ENCODE peak calls at places on chromosomes 3 and 15, in four cellular contexts. T is K562, J is HepG2, K is A549. O is an unnamed sample.

GRCh38 chr3:129239992-129240391 is 9.4 kb upstream of the COPG1 start:
- DNase-seq in T (no peak), J (no peak), K (no peak), O (no peak)

GRCh38 chr15:51030649-51031316 is 63.9 kb downstream of the TNFAIP8L3 start:
- DNase-seq in T (no peak), J (peak; percentile 13), K (peak; percentile 81), O (no peak)

GRCh38 chr3:69212411-69213160 is 90.2 kb upstream of the LMOD3 start:
- DNase-seq in T (no peak), J (peak; percentile 63), K (peak; percentile 89), O (no peak)

GRCh38 chr3:24287728-24288450 is 206.8 kb downstream of the THRB start:
- DNase-seq in T (no peak), J (no peak), K (no peak), O (no peak)

GRCh38 chr15:27017168-27017809 is 46.3 kb downstream of the GABRG3 start:
- DNase-seq in T (peak; percentile 71), J (peak; percentile 73), K (peak; percentile 81), O (peak; percentile 91)

GRCh38 chr3:8539419-8539818 is 37.8 kb downstream of the LMCD1 start:
- DNase-seq in T (no peak), J (no peak), K (no peak), O (no peak)

GRCh38 chr15:70474682-70475438 is 288.5 kb downstream of the UACA start:
- DNase-seq in T (no peak), J (no peak), K (peak; percentile 96), O (no peak)

GRCh38 chr3:185966655-185967054 is 28.8 kb upstream of the TRA2B start:
- DNase-seq in T (no peak), J (peak; percentile 91), K (no peak), O (no peak)

GRCh38 chr3:12338595-12339546 is 50.0 kb downstream of the PPARG start:
- DNase-seq in T (no peak), J (no peak), K (no peak), O (no peak)

GRCh38 chr3:126983653-126984390 is 907 bp downstream of the PLXNA1 start:
- DNase-seq in T (peak; percentile 61), J (no peak), K (no peak), O (peak; percentile 77)

GRCh38 chr3:48399387-48400172 is 27.6 kb downstream of the FBXW12 start:
- DNase-seq in T (no peak), J (no peak), K (no peak), O (no peak)

GRCh38 chr3:187919018-187919417 is 173.8 kb upstream of the BCL6 start:
- DNase-seq in T (no peak), J (no peak), K (no peak), O (no peak)

GRCh38 chr3:98402507-98402906 is 12.0 kb downstream of the OR5K3 start:
- DNase-seq in T (no peak), J (no peak), K (no peak), O (no peak)

GRCh38 chr3:142732066-142732465 is 8.2 kb downstream of the TRPC1 start:
- DNase-seq in T (no peak), J (no peak), K (no peak), O (no peak)

GRCh38 chr3:132726341-132726823 is 4.2 kb upstream of the NPHP3 start:
- DNase-seq in T (peak; percentile 10), J (peak; percentile 39), K (peak; percentile 19), O (no peak)

GRCh38 chr15:26864664-26865191 is 2.1 kb upstream of the GABRA5 start:
- DNase-seq in T (peak; percentile 20), J (no peak), K (peak; percentile 85), O (peak; percentile 60)

GRCh38 chr3:66490214-66490613 is 10.6 kb downstream of the LRIG1 start:
- DNase-seq in T (no peak), J (no peak), K (no peak), O (no peak)

GRCh38 chr3:104150724-104151123 is 1216.0 kb upstream of the ALCAM start:
- DNase-seq in T (no peak), J (no peak), K (no peak), O (no peak)

GRCh38 chr3:137866933-137867332 is 102.8 kb downstream of the SOX14 start:
- DNase-seq in T (no peak), J (no peak), K (no peak), O (peak; percentile 15)

GRCh38 chr3:51637941-51638471 is 33.0 kb upstream of the TEX264 start:
- DNase-seq in T (peak; percentile 73), J (peak; percentile 74), K (peak; percentile 83), O (peak; percentile 72)

GRCh38 chr3:196127308-196128040 is 45.6 kb upstream of the TFRC start:
- DNase-seq in T (peak; percentile 86), J (no peak), K (no peak), O (no peak)

GRCh38 chr3:48435774-48436476 is 4.0 kb downstream of the CCDC51 start:
- DNase-seq in T (peak; percentile 61), J (peak; percentile 81), K (peak; percentile 81), O (peak; percentile 92)

GRCh38 chr3:127273196-127273595 is 14.7 kb downstream of the PRR20G start:
- DNase-seq in T (no peak), J (no peak), K (no peak), O (no peak)

GRCh38 chr3:52512727-52513126 is 17.6 kb downstream of the STAB1 start:
- DNase-seq in T (peak; percentile 32), J (no peak), K (no peak), O (no peak)

GRCh38 chr15:47184405-47185221 is 532.7 kb upstream of the SEMA6D start:
- DNase-seq in T (no peak), J (no peak), K (no peak), O (peak; percentile 27)

GRCh38 chr15:35308802-35309201 is 223.7 kb upstream of the NANOGP8 start:
- DNase-seq in T (no peak), J (no peak), K (peak; percentile 53), O (no peak)

GRCh38 chr15:56598991-56599390 is 134.1 kb upstream of the MNS1 start:
- DNase-seq in T (no peak), J (no peak), K (no peak), O (no peak)

GRCh38 chr15:85764649-85765277 is 30.0 kb downstream of the KLHL25 start:
- DNase-seq in T (no peak), J (no peak), K (no peak), O (no peak)

GRCh38 chr15:83930813-83931212 is 276.9 kb downstream of the ADAMTSL3 start:
- DNase-seq in T (no peak), J (peak; percentile 78), K (peak; percentile 11), O (no peak)

GRCh38 chr3:42500909-42501308 is 1.5 kb upstream of the VIPR1 start:
- DNase-seq in T (no peak), J (no peak), K (no peak), O (no peak)
- TF ChIP-seq NR3C1 in T (no peak), J (no peak), K (no peak), O (no peak)

DNA sequence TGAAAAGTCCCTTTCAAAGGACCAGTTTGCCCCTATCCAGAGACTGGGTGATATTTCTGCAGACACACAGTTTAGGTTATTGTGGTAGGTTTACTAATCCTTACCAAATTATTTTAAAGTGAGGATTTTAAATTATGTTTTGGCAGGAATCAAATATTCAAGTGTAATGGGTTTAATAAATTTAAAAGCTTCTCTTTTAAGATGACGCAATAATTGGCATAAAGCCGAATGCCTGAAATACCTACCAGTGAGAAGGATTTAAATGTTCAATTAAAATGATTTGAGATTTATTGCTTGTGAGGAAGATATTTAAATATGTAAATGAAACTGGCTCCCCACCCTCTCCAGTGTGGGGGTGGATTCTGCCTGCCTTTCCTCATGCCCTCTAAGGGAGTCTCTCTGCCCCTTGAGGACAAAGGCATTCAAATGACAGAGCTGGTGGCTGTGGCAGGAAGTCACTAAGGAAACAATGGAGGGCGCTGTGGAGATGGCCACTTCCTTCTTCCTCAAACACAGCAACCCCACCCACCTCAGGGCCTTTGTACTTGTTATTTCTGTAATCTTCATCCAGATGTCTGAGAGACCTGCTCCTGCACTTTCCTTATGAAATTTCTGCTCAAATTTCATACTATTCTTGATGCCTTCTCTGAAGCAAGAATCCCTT is 131.7 kb downstream of the TNIK start:
- DNase-seq in T (no peak), J (peak; percentile 4), K (peak; percentile 30), O (peak; percentile 22)
- TF ChIP-seq NR3C1 in T (no peak), J (no peak), K (no peak), O (no peak)

GRCh38 chr3:73786346-73786807 is 161.6 kb upstream of the PDZRN3 start:
- DNase-seq in T (no peak), J (no peak), K (no peak), O (no peak)

GRCh38 chr3:73787620-73788019 is 162.9 kb upstream of the PDZRN3 start:
- DNase-seq in T (no peak), J (no peak), K (no peak), O (no peak)

GRCh38 chr3:73783811-73784210 is 159.1 kb upstream of the PDZRN3 start:
- DNase-seq in T (no peak), J (no peak), K (no peak), O (no peak)

GRCh38 chr3:73781536-73781935 is 156.8 kb upstream of the PDZRN3 start:
- DNase-seq in T (no peak), J (no peak), K (no peak), O (no peak)

DNA sequence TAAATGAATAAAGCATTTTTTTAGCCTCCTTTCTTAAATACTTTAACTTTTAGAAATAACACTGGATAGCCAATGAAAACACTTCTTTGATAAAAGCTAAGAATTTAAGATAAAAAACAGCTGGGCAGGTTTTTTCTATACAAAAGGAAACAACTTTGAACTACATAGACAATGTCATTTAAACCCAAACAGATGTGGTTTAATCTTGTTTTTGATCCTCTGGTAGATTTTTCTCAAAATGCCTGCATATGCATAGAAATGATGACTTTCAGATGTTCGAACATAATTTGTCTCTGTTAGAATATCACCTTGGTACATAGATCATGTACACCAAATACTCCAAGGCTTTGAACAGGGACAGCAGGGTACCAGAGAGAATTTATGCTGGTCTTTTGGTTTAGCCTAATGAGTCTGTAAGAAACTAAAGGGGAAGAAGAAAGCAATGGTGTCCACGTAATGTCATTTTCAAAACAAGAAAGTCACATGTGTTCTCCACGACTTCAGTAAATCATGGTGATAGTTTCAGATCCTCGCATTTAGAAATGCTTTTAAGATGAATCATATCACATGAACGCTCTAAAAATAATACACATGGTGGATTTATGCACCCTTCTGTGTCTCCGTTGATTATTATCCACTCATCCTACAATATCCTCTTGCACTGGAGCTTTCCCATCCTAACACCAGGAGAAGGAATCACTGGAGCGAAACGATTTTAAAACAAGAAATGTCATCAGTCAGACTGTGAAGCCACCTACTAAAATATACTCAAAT is 160.1 kb upstream of the PDZRN3 start:
- DNase-seq in T (no peak), J (no peak), K (no peak), O (no peak)
- TF ChIP-seq NR3C1 in T (no peak), J (no peak), K (no peak), O (no peak)

GRCh38 chr3:38221005-38221404 is 44.6 kb upstream of the SLC22A13 start:
- DNase-seq in T (no peak), J (no peak), K (no peak), O (no peak)

GRCh38 chr3:38226273-38226672 is 39.3 kb upstream of the SLC22A13 start:
- DNase-seq in T (no peak), J (no peak), K (no peak), O (no peak)

GRCh38 chr3:38227989-38228388 is 37.6 kb upstream of the SLC22A13 start:
- DNase-seq in T (no peak), J (no peak), K (peak; percentile 24), O (no peak)

GRCh38 chr3:38222032-38222634 is 43.5 kb upstream of the SLC22A13 start:
- DNase-seq in T (peak; percentile 52), J (no peak), K (no peak), O (no peak)

DNA sequence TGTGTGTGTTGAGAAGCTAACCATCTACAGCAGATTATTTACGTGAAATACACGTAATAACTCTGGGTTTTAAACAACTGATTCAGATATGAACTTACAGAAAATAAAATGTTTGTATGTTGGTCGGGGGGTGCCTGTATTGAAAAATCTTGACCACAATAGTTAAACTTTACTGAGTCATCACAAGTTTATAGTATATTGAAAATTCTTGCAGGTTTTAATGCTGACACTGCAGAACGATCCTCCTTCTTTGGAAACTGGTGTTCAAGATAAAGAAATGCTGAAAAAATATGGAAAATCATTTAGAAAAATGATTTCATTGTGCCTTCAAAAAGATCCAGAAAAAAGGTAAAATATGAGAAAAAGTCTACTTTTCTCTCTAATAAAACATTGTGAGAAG is 41.3 kb upstream of the SLC22A13 start:
- DNase-seq in T (no peak), J (no peak), K (no peak), O (no peak)
- TF ChIP-seq NR3C1 in T (no peak), J (no peak), K (no peak), O (no peak)

O was measured in WTC11.